ENCODE peak calls at places on chromosomes 16 and 17, in six cellular contexts. One of them, this sample, is unnamed.

GRCh38 chr16:10812352-10813122 is 6.1 kb downstream of the TVP23A start:
- DNase-seq in fibroblast of lung: no peak
- DNase-seq in PC-9: no peak
- DNase-seq in IMR-90: no peak
- DNase-seq in neural crest cell: no peak
- DNase-seq in bronchial epithelial cell: no peak
- DNase-seq in this sample: no peak

GRCh38 chr16:86887416-86887815 is 309.1 kb downstream of the FOXL1 start:
- DNase-seq in bronchial epithelial cell: no peak
- DNase-seq in fibroblast of lung: no peak
- DNase-seq in PC-9: no peak
- DNase-seq in neural crest cell: no peak
- DNase-seq in IMR-90: no peak
- DNase-seq in this sample: no peak

GRCh38 chr17:61065263-61065773 is 334.3 kb upstream of the TBX2 start:
- DNase-seq in IMR-90: peak; percentile 36
- DNase-seq in bronchial epithelial cell: no peak
- DNase-seq in neural crest cell: no peak
- DNase-seq in PC-9: no peak
- DNase-seq in fibroblast of lung: peak; percentile 62
- DNase-seq in this sample: peak; percentile 63

GRCh38 chr17:20154601-20155000 is 145.4 kb downstream of the SPECC1 start:
- DNase-seq in neural crest cell: no peak
- DNase-seq in bronchial epithelial cell: peak; percentile 44
- DNase-seq in IMR-90: no peak
- DNase-seq in fibroblast of lung: no peak
- DNase-seq in PC-9: no peak
- DNase-seq in this sample: no peak

GRCh38 chr16:70572926-70573270 is 49.3 kb downstream of the SF3B3 start:
- DNase-seq in IMR-90: no peak
- DNase-seq in neural crest cell: no peak
- DNase-seq in PC-9: no peak
- DNase-seq in fibroblast of lung: no peak
- DNase-seq in bronchial epithelial cell: no peak
- DNase-seq in this sample: no peak

GRCh38 chr16:86031141-86031678 is 132.2 kb downstream of the IRF8 start:
- DNase-seq in fibroblast of lung: no peak
- DNase-seq in PC-9: no peak
- DNase-seq in bronchial epithelial cell: no peak
- DNase-seq in IMR-90: no peak
- DNase-seq in neural crest cell: no peak
- DNase-seq in this sample: no peak

GRCh38 chr16:81697321-81697885 is 81.7 kb upstream of the PLCG2 start:
- DNase-seq in IMR-90: peak; percentile 54
- DNase-seq in fibroblast of lung: peak; percentile 60
- DNase-seq in neural crest cell: no peak
- DNase-seq in bronchial epithelial cell: peak; percentile 32
- DNase-seq in PC-9: peak; percentile 58
- DNase-seq in this sample: peak; percentile 43

GRCh38 chr17:37273419-37274051 is 102.2 kb upstream of the C17orf78 start:
- DNase-seq in bronchial epithelial cell: peak; percentile 8
- DNase-seq in PC-9: no peak
- DNase-seq in neural crest cell: no peak
- DNase-seq in IMR-90: peak; percentile 84
- DNase-seq in fibroblast of lung: peak; percentile 96
- DNase-seq in this sample: peak; percentile 46

GRCh38 chr17:79654960-79655382 is 44.1 kb upstream of the RBFOX3 start:
- DNase-seq in bronchial epithelial cell: no peak
- DNase-seq in IMR-90: no peak
- DNase-seq in neural crest cell: no peak
- DNase-seq in PC-9: no peak
- DNase-seq in fibroblast of lung: no peak
- DNase-seq in this sample: no peak

GRCh38 chr17:44499722-44500121 is 3.5 kb downstream of the GPATCH8 start:
- DNase-seq in bronchial epithelial cell: no peak
- DNase-seq in fibroblast of lung: no peak
- DNase-seq in neural crest cell: no peak
- DNase-seq in PC-9: no peak
- DNase-seq in IMR-90: no peak
- DNase-seq in this sample: no peak

GRCh38 chr17:74485012-74485743 is 18.7 kb downstream of the CD300A start:
- DNase-seq in PC-9: no peak
- DNase-seq in neural crest cell: no peak
- DNase-seq in bronchial epithelial cell: no peak
- DNase-seq in fibroblast of lung: no peak
- DNase-seq in IMR-90: no peak
- DNase-seq in this sample: no peak

GRCh38 chr17:16491131-16491702 is 776 bp downstream of the LRRC75A start:
- DNase-seq in fibroblast of lung: no peak
- DNase-seq in PC-9: peak; percentile 55
- DNase-seq in bronchial epithelial cell: no peak
- DNase-seq in IMR-90: no peak
- DNase-seq in neural crest cell: no peak
- DNase-seq in this sample: no peak

GRCh38 chr16:35908942-35909341 is 2449.5 kb downstream of the TP53TG3F start:
- DNase-seq in neural crest cell: no peak
- DNase-seq in bronchial epithelial cell: no peak
- DNase-seq in PC-9: peak; percentile 9
- DNase-seq in IMR-90: no peak
- DNase-seq in fibroblast of lung: no peak
- DNase-seq in this sample: no peak
- TF ChIP-seq CTCF in neural crest cell: no peak
- TF ChIP-seq CTCF in bronchial epithelial cell: no peak
- TF ChIP-seq CTCF in PC-9: peak; percentile 91
- TF ChIP-seq CTCF in IMR-90: no peak
- TF ChIP-seq CTCF in fibroblast of lung: peak; percentile 3
- TF ChIP-seq CTCF in this sample: no peak

GRCh38 chr16:50326264-50326663 is 42.5 kb downstream of the BRD7 start:
- DNase-seq in neural crest cell: no peak
- DNase-seq in PC-9: no peak
- DNase-seq in IMR-90: no peak
- DNase-seq in fibroblast of lung: no peak
- DNase-seq in bronchial epithelial cell: no peak
- DNase-seq in this sample: no peak

GRCh38 chr16:50320310-50320709 is 48.5 kb downstream of the BRD7 start:
- DNase-seq in fibroblast of lung: no peak
- DNase-seq in neural crest cell: no peak
- DNase-seq in PC-9: no peak
- DNase-seq in IMR-90: no peak
- DNase-seq in bronchial epithelial cell: no peak
- DNase-seq in this sample: no peak

GRCh38 chr16:50324345-50324744 is 44.4 kb downstream of the BRD7 start:
- DNase-seq in fibroblast of lung: no peak
- DNase-seq in PC-9: no peak
- DNase-seq in bronchial epithelial cell: no peak
- DNase-seq in neural crest cell: no peak
- DNase-seq in IMR-90: no peak
- DNase-seq in this sample: no peak

GRCh38 chr16:50322333-50322732 is 46.5 kb downstream of the BRD7 start:
- DNase-seq in fibroblast of lung: no peak
- DNase-seq in bronchial epithelial cell: no peak
- DNase-seq in neural crest cell: no peak
- DNase-seq in IMR-90: no peak
- DNase-seq in PC-9: no peak
- DNase-seq in this sample: no peak

GRCh38 chr16:50323335-50324011 is 45.3 kb downstream of the BRD7 start:
- DNase-seq in bronchial epithelial cell: peak; percentile 27
- DNase-seq in fibroblast of lung: peak; percentile 60
- DNase-seq in neural crest cell: no peak
- DNase-seq in IMR-90: peak; percentile 56
- DNase-seq in PC-9: no peak
- DNase-seq in this sample: peak; percentile 52
- TF ChIP-seq CTCF in bronchial epithelial cell: no peak
- TF ChIP-seq CTCF in fibroblast of lung: no peak
- TF ChIP-seq CTCF in neural crest cell: peak; percentile 53
- TF ChIP-seq CTCF in IMR-90: peak; percentile 46
- TF ChIP-seq CTCF in PC-9: peak; percentile 59
- TF ChIP-seq CTCF in this sample: peak; percentile 8

GRCh38 chr17:4143563-4144410 is 790 bp downstream of the CYB5D2 start:
- DNase-seq in fibroblast of lung: peak; percentile 94
- DNase-seq in PC-9: peak; percentile 86
- DNase-seq in neural crest cell: peak; percentile 77
- DNase-seq in bronchial epithelial cell: peak; percentile 78
- DNase-seq in IMR-90: peak; percentile 92
- DNase-seq in this sample: peak; percentile 93
- TF ChIP-seq CTCF in fibroblast of lung: no peak
- TF ChIP-seq CTCF in PC-9: no peak
- TF ChIP-seq CTCF in neural crest cell: no peak
- TF ChIP-seq CTCF in bronchial epithelial cell: no peak
- TF ChIP-seq CTCF in IMR-90: no peak
- TF ChIP-seq CTCF in this sample: no peak

GRCh38 chr16:57999971-58000705 is at the start of gene ZNF319:
- DNase-seq in fibroblast of lung: no peak
- DNase-seq in PC-9: no peak
- DNase-seq in neural crest cell: no peak
- DNase-seq in IMR-90: no peak
- DNase-seq in bronchial epithelial cell: no peak
- DNase-seq in this sample: no peak

GRCh38 chr16:57998484-57998883 is 2.0 kb downstream of the ZNF319 start:
- DNase-seq in bronchial epithelial cell: peak; percentile 78
- DNase-seq in IMR-90: no peak
- DNase-seq in fibroblast of lung: peak; percentile 14
- DNase-seq in PC-9: peak; percentile 72
- DNase-seq in neural crest cell: no peak
- DNase-seq in this sample: peak; percentile 45

GRCh38 chr16:57998992-57999365 is 1.5 kb downstream of the ZNF319 start:
- DNase-seq in fibroblast of lung: no peak
- DNase-seq in neural crest cell: no peak
- DNase-seq in PC-9: no peak
- DNase-seq in bronchial epithelial cell: no peak
- DNase-seq in IMR-90: no peak
- DNase-seq in this sample: peak; percentile 47

GRCh38 chr16:58000706-58001676 is at the start of gene USB1:
- DNase-seq in neural crest cell: peak; percentile 85
- DNase-seq in PC-9: peak; percentile 85
- DNase-seq in IMR-90: peak; percentile 73
- DNase-seq in bronchial epithelial cell: peak; percentile 77
- DNase-seq in fibroblast of lung: peak; percentile 72
- DNase-seq in this sample: peak; percentile 67

DNA sequence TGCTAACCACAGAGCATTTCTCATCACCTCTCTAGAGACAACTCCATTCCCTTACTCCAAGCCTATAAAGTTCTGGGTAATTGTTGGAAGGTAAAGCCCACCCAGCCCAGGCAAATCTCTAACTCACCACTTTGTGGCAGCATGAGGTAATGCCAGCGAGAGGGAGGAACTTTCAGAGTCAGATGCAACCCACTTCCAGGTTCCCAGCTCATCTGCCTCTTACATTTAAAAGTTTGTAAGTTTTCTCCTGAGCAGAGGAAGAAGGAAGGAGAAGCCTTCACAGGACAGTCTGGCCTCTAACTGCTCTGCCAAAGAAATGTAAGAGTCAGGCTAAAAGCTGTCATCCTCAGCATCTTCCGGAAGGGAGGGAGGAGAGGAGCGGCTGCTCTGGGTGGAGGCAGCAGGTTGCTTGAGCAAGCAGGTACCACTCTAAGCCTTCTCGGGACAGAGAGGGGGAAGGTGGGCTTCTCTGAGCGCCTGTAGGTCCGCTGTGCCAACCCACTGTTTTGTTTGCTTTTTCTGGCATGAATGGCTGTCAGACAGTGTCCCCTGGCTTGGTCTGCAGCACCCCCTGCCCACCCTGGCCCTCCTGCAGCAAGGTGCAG is 1.0 kb downstream of the ZNF319 start:
- DNase-seq in neural crest cell: no peak
- DNase-seq in fibroblast of lung: peak; percentile 29
- DNase-seq in IMR-90: peak; percentile 33
- DNase-seq in PC-9: no peak
- DNase-seq in bronchial epithelial cell: peak; percentile 44
- DNase-seq in this sample: no peak
- TF ChIP-seq CTCF in neural crest cell: peak; percentile 17
- TF ChIP-seq CTCF in fibroblast of lung: peak; percentile 16
- TF ChIP-seq CTCF in IMR-90: peak; percentile 15
- TF ChIP-seq CTCF in PC-9: no peak
- TF ChIP-seq CTCF in bronchial epithelial cell: no peak
- TF ChIP-seq CTCF in this sample: no peak